ENCODE peak calls at places on chromosomes 11 and 22, in ten cellular contexts. E, U, I, J, O, Z, V, T, Q and Y are unnamed samples.

GRCh38 chr11:34192481-34193401 is 87.3 kb downstream of the NAT10 start:
- DNase-seq in Z (peak; percentile 45), I (peak; percentile 93), U (peak; percentile 94), J (peak; percentile 88), O (peak; percentile 71), T (peak; percentile 43), E (no peak), V (peak; percentile 56), Q (peak; percentile 36), Y (no peak)

GRCh38 chr11:61332266-61332822 is 561 bp downstream of the DDB1 start:
- DNase-seq in J (peak; percentile 21), I (peak; percentile 36), Z (no peak), U (no peak), T (no peak), E (peak; percentile 50), O (no peak), V (no peak), Q (no peak), Y (peak; percentile 82)

GRCh38 chr11:26994579-26995210 is 783 bp downstream of the FIBIN start:
- DNase-seq in J (no peak), I (no peak), V (no peak), O (no peak), U (peak; percentile 73), Z (no peak), E (peak; percentile 19), Q (no peak), T (no peak), Y (peak; percentile 35)

GRCh38 chr11:70568504-70569172 is 170.3 kb downstream of the CTTN start:
- DNase-seq in O (peak; percentile 49), Z (no peak), V (no peak), J (no peak), Q (peak; percentile 71), I (peak; percentile 24), T (peak; percentile 49), E (no peak), U (peak; percentile 86), Y (peak; percentile 96)

GRCh38 chr11:44774131-44774530 is 47.4 kb downstream of the TSPAN18 start:
- DNase-seq in O (no peak), Z (peak; percentile 17), J (no peak), I (no peak), V (no peak), Q (no peak), T (peak; percentile 82), U (peak; percentile 80), E (no peak), Y (peak; percentile 61)

GRCh38 chr11:108872781-108873291 is 208.0 kb downstream of the DDX10 start:
- DNase-seq in Z (no peak), I (peak; percentile 15), J (no peak), Q (no peak), E (no peak), T (no peak), U (no peak), O (no peak), V (no peak), Y (no peak)

GRCh38 chr11:111592491-111592890 is 9.8 kb upstream of the SIK2 start:
- DNase-seq in T (no peak), J (no peak), U (no peak), I (no peak), Q (no peak), O (no peak), Z (no peak), E (no peak), V (no peak), Y (no peak)

GRCh38 chr11:70026726-70027125 is 51.4 kb upstream of the ANO1 start:
- DNase-seq in Z (no peak), I (no peak), O (no peak), J (no peak), T (no peak), V (no peak), E (no peak), U (no peak), Q (no peak), Y (no peak)

GRCh38 chr11:43582024-43582836 is 98.3 kb upstream of the HSD17B12 start:
- DNase-seq in Z (no peak), T (no peak), O (no peak), J (no peak), Q (no peak), I (no peak), U (no peak), E (no peak), V (no peak), Y (peak; percentile 57)

GRCh38 chr11:12195773-12196172 is 85.4 kb downstream of the MICAL2 start:
- DNase-seq in V (no peak), Z (no peak), T (no peak), J (no peak), U (no peak), Q (no peak), I (no peak), O (no peak), E (peak; percentile 76), Y (no peak)

GRCh38 chr11:748007-748359 is 719 bp downstream of the TALDO1 start:
- DNase-seq in Z (no peak), U (no peak), J (no peak), O (no peak), E (no peak), T (no peak), V (no peak), I (no peak), Q (peak; percentile 27), Y (no peak)

GRCh38 chr11:284081-285020 is 4.6 kb upstream of the PGGHG start:
- DNase-seq in T (peak; percentile 15), O (no peak), E (no peak), Z (no peak), Q (no peak), U (peak; percentile 70), I (no peak), V (no peak), J (no peak), Y (peak; percentile 63)

GRCh38 chr22:40008726-40009125 is 14.0 kb downstream of the FAM83F start:
- DNase-seq in J (no peak), O (no peak), E (no peak), Z (no peak), Q (no peak), I (peak; percentile 11), T (no peak), V (no peak), U (no peak), Y (peak; percentile 65)

GRCh38 chr22:50691521-50691920 is 18.9 kb downstream of the SHANK3 start:
- DNase-seq in T (no peak), O (peak; percentile 13), Q (no peak), E (peak; percentile 31), I (peak; percentile 44), J (peak; percentile 47), U (no peak), Z (no peak), V (peak; percentile 35), Y (peak; percentile 72)

GRCh38 chr22:44505796-44506354 is 7.8 kb upstream of the RTL6 start:
- DNase-seq in U (no peak), J (no peak), I (no peak), Z (no peak), E (no peak), Q (peak; percentile 15), V (no peak), O (no peak), T (no peak), Y (no peak)

GRCh38 chr11:7969756-7970646 is 4.8 kb upstream of the NLRP10 start:
- DNase-seq in O (no peak), T (no peak), I (no peak), V (no peak), J (no peak), Q (no peak), E (no peak), U (no peak), Z (no peak), Y (peak; percentile 31)